ENCODE peak calls at places on chromosomes 3 and 15, in nine cellular contexts. One of them, this sample, is unnamed. For H3K9me3 and H3K4me1, the result is how much of the 10 kb centered on the place peaks cover.

GRCh38 chr15:58348095-58348812 is 83.5 kb upstream of the LIPC start:
- DNase-seq in Panc1: no peak
- DNase-seq in CD8-positive, alpha-beta memory T cell: no peak
- DNase-seq in aorta: no peak
- DNase-seq in cardiac muscle cell: no peak
- DNase-seq in ovary: no peak
- DNase-seq in breast epithelium: no peak
- DNase-seq in small intestine: no peak
- DNase-seq in lower lobe of right lung: no peak
- DNase-seq in this sample: no peak

GRCh38 chr3:40801276-40801675 is 276.5 kb downstream of the ZNF621 start:
- DNase-seq in Panc1: no peak
- DNase-seq in CD8-positive, alpha-beta memory T cell: no peak
- DNase-seq in aorta: no peak
- DNase-seq in cardiac muscle cell: no peak
- DNase-seq in ovary: no peak
- DNase-seq in breast epithelium: no peak
- DNase-seq in small intestine: no peak
- DNase-seq in lower lobe of right lung: no peak
- DNase-seq in this sample: no peak

GRCh38 chr15:57387644-57388076 is 11.4 kb downstream of the CGNL1 start:
- DNase-seq in Panc1: no peak
- DNase-seq in CD8-positive, alpha-beta memory T cell: no peak
- DNase-seq in aorta: no peak
- DNase-seq in cardiac muscle cell: peak
- DNase-seq in ovary: no peak
- DNase-seq in breast epithelium: no peak
- DNase-seq in small intestine: no peak
- DNase-seq in lower lobe of right lung: no peak
- DNase-seq in this sample: no peak

GRCh38 chr15:99564221-99565030 is 1.4 kb upstream of the MEF2A start:
- DNase-seq in Panc1: no peak
- DNase-seq in CD8-positive, alpha-beta memory T cell: peak
- DNase-seq in aorta: no peak
- DNase-seq in cardiac muscle cell: peak
- DNase-seq in ovary: peak
- DNase-seq in breast epithelium: no peak
- DNase-seq in small intestine: no peak
- DNase-seq in lower lobe of right lung: no peak
- DNase-seq in this sample: peak

GRCh38 chr3:16810593-16811367 is 74.0 kb upstream of the PLCL2 start:
- DNase-seq in Panc1: no peak
- DNase-seq in CD8-positive, alpha-beta memory T cell: no peak
- DNase-seq in aorta: no peak
- DNase-seq in cardiac muscle cell: no peak
- DNase-seq in ovary: no peak
- DNase-seq in breast epithelium: no peak
- DNase-seq in small intestine: no peak
- DNase-seq in lower lobe of right lung: no peak
- DNase-seq in this sample: no peak

GRCh38 chr3:191648787-191649186 is 187.8 kb downstream of the PYDC2 start:
- DNase-seq in Panc1: no peak
- DNase-seq in CD8-positive, alpha-beta memory T cell: no peak
- DNase-seq in aorta: no peak
- DNase-seq in cardiac muscle cell: no peak
- DNase-seq in ovary: no peak
- DNase-seq in breast epithelium: no peak
- DNase-seq in small intestine: no peak
- DNase-seq in lower lobe of right lung: no peak
- DNase-seq in this sample: no peak

GRCh38 chr3:183768114-183768513 is 57.3 kb downstream of the MAP6D1 start:
- DNase-seq in Panc1: no peak
- DNase-seq in CD8-positive, alpha-beta memory T cell: no peak
- DNase-seq in aorta: no peak
- DNase-seq in cardiac muscle cell: no peak
- DNase-seq in ovary: no peak
- DNase-seq in breast epithelium: no peak
- DNase-seq in small intestine: no peak
- DNase-seq in lower lobe of right lung: peak
- DNase-seq in this sample: no peak

GRCh38 chr3:171879472-171879871 is 36.3 kb downstream of the TMEM212 start:
- DNase-seq in Panc1: no peak
- DNase-seq in CD8-positive, alpha-beta memory T cell: no peak
- DNase-seq in aorta: no peak
- DNase-seq in cardiac muscle cell: no peak
- DNase-seq in ovary: no peak
- DNase-seq in breast epithelium: no peak
- DNase-seq in small intestine: no peak
- DNase-seq in lower lobe of right lung: no peak
- DNase-seq in this sample: no peak

GRCh38 chr15:51401872-51402517 is 60.5 kb downstream of the GLDN start:
- DNase-seq in Panc1: no peak
- DNase-seq in CD8-positive, alpha-beta memory T cell: no peak
- DNase-seq in aorta: peak
- DNase-seq in cardiac muscle cell: peak
- DNase-seq in ovary: no peak
- DNase-seq in breast epithelium: no peak
- DNase-seq in small intestine: peak
- DNase-seq in lower lobe of right lung: peak
- DNase-seq in this sample: peak

GRCh38 chr3:5017953-5018531 is 38.8 kb downstream of the BHLHE40 start:
- DNase-seq in Panc1: no peak
- DNase-seq in CD8-positive, alpha-beta memory T cell: no peak
- DNase-seq in aorta: peak
- DNase-seq in cardiac muscle cell: no peak
- DNase-seq in ovary: no peak
- DNase-seq in breast epithelium: no peak
- DNase-seq in small intestine: peak
- DNase-seq in lower lobe of right lung: peak
- DNase-seq in this sample: peak

GRCh38 chr3:186097663-186098451 is 11.0 kb downstream of the ETV5 start:
- DNase-seq in Panc1: no peak
- DNase-seq in CD8-positive, alpha-beta memory T cell: no peak
- DNase-seq in aorta: peak
- DNase-seq in cardiac muscle cell: peak
- DNase-seq in ovary: no peak
- DNase-seq in breast epithelium: no peak
- DNase-seq in small intestine: peak
- DNase-seq in lower lobe of right lung: peak
- DNase-seq in this sample: peak

GRCh38 chr3:174440741-174441587 is 418.2 kb upstream of the NAALADL2 start:
- DNase-seq in Panc1: peak
- DNase-seq in CD8-positive, alpha-beta memory T cell: peak
- DNase-seq in aorta: peak
- DNase-seq in cardiac muscle cell: peak
- DNase-seq in ovary: peak
- DNase-seq in breast epithelium: peak
- DNase-seq in small intestine: peak
- DNase-seq in lower lobe of right lung: peak
- DNase-seq in this sample: peak

GRCh38 chr15:49758856-49759255 is 138.0 kb downstream of the DTWD1 start:
- DNase-seq in Panc1: no peak
- DNase-seq in CD8-positive, alpha-beta memory T cell: no peak
- DNase-seq in aorta: no peak
- DNase-seq in cardiac muscle cell: no peak
- DNase-seq in ovary: no peak
- DNase-seq in breast epithelium: no peak
- DNase-seq in small intestine: no peak
- DNase-seq in lower lobe of right lung: no peak
- DNase-seq in this sample: no peak

GRCh38 chr15:49760749-49761148 is 139.9 kb downstream of the DTWD1 start:
- DNase-seq in Panc1: no peak
- DNase-seq in CD8-positive, alpha-beta memory T cell: no peak
- DNase-seq in aorta: no peak
- DNase-seq in cardiac muscle cell: no peak
- DNase-seq in ovary: no peak
- DNase-seq in breast epithelium: no peak
- DNase-seq in small intestine: no peak
- DNase-seq in lower lobe of right lung: no peak
- DNase-seq in this sample: no peak

GRCh38 chr15:49752517-49752916 is 131.7 kb downstream of the DTWD1 start:
- DNase-seq in Panc1: no peak
- DNase-seq in CD8-positive, alpha-beta memory T cell: no peak
- DNase-seq in aorta: no peak
- DNase-seq in cardiac muscle cell: no peak
- DNase-seq in ovary: no peak
- DNase-seq in breast epithelium: no peak
- DNase-seq in small intestine: no peak
- DNase-seq in lower lobe of right lung: no peak
- DNase-seq in this sample: no peak

GRCh38 chr15:49758456-49758855 is 137.6 kb downstream of the DTWD1 start:
- DNase-seq in Panc1: no peak
- DNase-seq in CD8-positive, alpha-beta memory T cell: no peak
- DNase-seq in aorta: no peak
- DNase-seq in cardiac muscle cell: no peak
- DNase-seq in ovary: no peak
- DNase-seq in breast epithelium: no peak
- DNase-seq in small intestine: no peak
- DNase-seq in lower lobe of right lung: no peak
- DNase-seq in this sample: no peak
- H3K9me3 ChIP-seq in Panc1: under half
- H3K9me3 ChIP-seq in CD8-positive, alpha-beta memory T cell: under half
- H3K9me3 ChIP-seq in aorta: under half
- H3K9me3 ChIP-seq in cardiac muscle cell: under half
- H3K9me3 ChIP-seq in ovary: under half
- H3K9me3 ChIP-seq in breast epithelium: under half
- H3K9me3 ChIP-seq in small intestine: under half
- H3K9me3 ChIP-seq in lower lobe of right lung: under half
- H3K9me3 ChIP-seq in this sample: under half

GRCh38 chr3:56835626-56836025 is 33.9 kb upstream of the ARHGEF3 start:
- DNase-seq in Panc1: no peak
- DNase-seq in CD8-positive, alpha-beta memory T cell: no peak
- DNase-seq in aorta: no peak
- DNase-seq in cardiac muscle cell: no peak
- DNase-seq in ovary: no peak
- DNase-seq in breast epithelium: no peak
- DNase-seq in small intestine: no peak
- DNase-seq in lower lobe of right lung: no peak
- DNase-seq in this sample: no peak

GRCh38 chr3:56837196-56837955 is 35.6 kb upstream of the ARHGEF3 start:
- DNase-seq in Panc1: no peak
- DNase-seq in CD8-positive, alpha-beta memory T cell: no peak
- DNase-seq in aorta: no peak
- DNase-seq in cardiac muscle cell: no peak
- DNase-seq in ovary: no peak
- DNase-seq in breast epithelium: no peak
- DNase-seq in small intestine: no peak
- DNase-seq in lower lobe of right lung: no peak
- DNase-seq in this sample: no peak

GRCh38 chr3:56838441-56838840 is 36.7 kb upstream of the ARHGEF3 start:
- DNase-seq in Panc1: no peak
- DNase-seq in CD8-positive, alpha-beta memory T cell: no peak
- DNase-seq in aorta: no peak
- DNase-seq in cardiac muscle cell: no peak
- DNase-seq in ovary: no peak
- DNase-seq in breast epithelium: no peak
- DNase-seq in small intestine: no peak
- DNase-seq in lower lobe of right lung: no peak
- DNase-seq in this sample: no peak

GRCh38 chr3:56833031-56833430 is 31.3 kb upstream of the ARHGEF3 start:
- DNase-seq in Panc1: no peak
- DNase-seq in CD8-positive, alpha-beta memory T cell: no peak
- DNase-seq in aorta: no peak
- DNase-seq in cardiac muscle cell: no peak
- DNase-seq in ovary: no peak
- DNase-seq in breast epithelium: no peak
- DNase-seq in small intestine: no peak
- DNase-seq in lower lobe of right lung: no peak
- DNase-seq in this sample: no peak

GRCh38 chr3:56836276-56837163 is 34.8 kb upstream of the ARHGEF3 start:
- DNase-seq in Panc1: no peak
- DNase-seq in CD8-positive, alpha-beta memory T cell: no peak
- DNase-seq in aorta: no peak
- DNase-seq in cardiac muscle cell: no peak
- DNase-seq in ovary: no peak
- DNase-seq in breast epithelium: no peak
- DNase-seq in small intestine: no peak
- DNase-seq in lower lobe of right lung: no peak
- DNase-seq in this sample: no peak
- H3K27ac ChIP-seq in Panc1: no peak
- H3K27ac ChIP-seq in CD8-positive, alpha-beta memory T cell: no peak
- H3K27ac ChIP-seq in aorta: no peak
- H3K27ac ChIP-seq in cardiac muscle cell: no peak
- H3K27ac ChIP-seq in ovary: no peak
- H3K27ac ChIP-seq in breast epithelium: no peak
- H3K27ac ChIP-seq in small intestine: no peak
- H3K27ac ChIP-seq in lower lobe of right lung: no peak
- H3K27ac ChIP-seq in this sample: no peak

GRCh38 chr15:85475711-85476110 is 95.3 kb downstream of the AKAP13 start:
- DNase-seq in Panc1: no peak
- DNase-seq in CD8-positive, alpha-beta memory T cell: no peak
- DNase-seq in aorta: no peak
- DNase-seq in cardiac muscle cell: no peak
- DNase-seq in ovary: no peak
- DNase-seq in breast epithelium: no peak
- DNase-seq in small intestine: no peak
- DNase-seq in lower lobe of right lung: no peak
- DNase-seq in this sample: no peak
- H3K4me1 ChIP-seq in Panc1: under half
- H3K4me1 ChIP-seq in CD8-positive, alpha-beta memory T cell: under half
- H3K4me1 ChIP-seq in aorta: under half
- H3K4me1 ChIP-seq in cardiac muscle cell: under half
- H3K4me1 ChIP-seq in ovary: under half
- H3K4me1 ChIP-seq in breast epithelium: under half
- H3K4me1 ChIP-seq in small intestine: under half
- H3K4me1 ChIP-seq in lower lobe of right lung: under half
- H3K4me1 ChIP-seq in this sample: under half

DNA sequence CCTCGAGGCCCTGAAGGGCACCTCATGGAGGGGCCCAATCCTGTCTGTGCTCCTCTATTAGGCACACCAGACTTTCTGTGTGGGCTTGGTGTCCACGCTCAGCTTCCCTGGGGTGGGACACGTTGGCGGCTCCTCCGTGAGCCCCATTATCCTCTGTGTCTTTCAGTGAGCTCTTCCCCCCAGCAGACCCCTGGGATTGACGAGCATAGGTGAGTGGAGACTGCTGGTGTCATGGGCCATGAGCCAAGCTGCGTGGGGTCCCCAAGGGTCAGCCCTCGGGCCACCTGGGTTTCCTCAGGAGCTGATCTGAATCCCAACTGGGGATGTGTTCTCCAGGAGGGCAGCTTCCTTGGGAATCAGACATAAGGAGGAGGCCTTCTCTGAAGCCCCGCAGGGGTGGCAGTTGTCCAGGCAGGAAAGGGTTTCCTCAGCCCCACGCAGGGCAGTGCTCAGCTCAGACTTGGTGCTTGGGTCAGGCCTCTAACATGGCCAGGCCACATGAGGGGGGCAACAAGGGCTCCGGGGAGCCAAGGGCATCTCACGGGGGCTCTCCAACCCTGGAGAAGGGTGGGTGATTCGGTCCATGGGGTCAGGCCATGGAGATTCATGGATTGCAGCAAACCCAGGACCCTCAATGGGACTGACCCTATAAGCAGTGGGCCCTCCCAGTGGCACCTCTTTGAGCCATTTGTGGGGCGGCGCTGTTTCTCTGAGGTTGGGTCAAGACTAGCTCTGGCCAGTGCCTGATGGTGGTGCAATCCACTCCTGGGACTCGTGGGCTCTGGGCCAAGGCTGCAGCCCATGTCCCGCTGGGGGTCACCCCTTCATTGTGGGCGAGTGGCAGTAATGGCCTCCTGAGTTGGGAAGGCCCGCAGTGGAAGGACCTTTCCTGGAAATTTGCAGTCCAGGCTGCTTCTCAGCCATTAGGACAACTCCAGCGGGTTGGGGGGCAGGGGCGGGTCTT is 222.5 kb downstream of the SNRPN start:
- DNase-seq in Panc1: no peak
- DNase-seq in CD8-positive, alpha-beta memory T cell: no peak
- DNase-seq in aorta: peak
- DNase-seq in cardiac muscle cell: no peak
- DNase-seq in ovary: peak
- DNase-seq in breast epithelium: peak
- DNase-seq in small intestine: no peak
- DNase-seq in lower lobe of right lung: peak
- DNase-seq in this sample: peak
- H3K9me3 ChIP-seq in Panc1: under half
- H3K9me3 ChIP-seq in CD8-positive, alpha-beta memory T cell: under half
- H3K9me3 ChIP-seq in aorta: under half
- H3K9me3 ChIP-seq in cardiac muscle cell: under half
- H3K9me3 ChIP-seq in ovary: under half
- H3K9me3 ChIP-seq in breast epithelium: half or more
- H3K9me3 ChIP-seq in small intestine: under half
- H3K9me3 ChIP-seq in lower lobe of right lung: under half
- H3K9me3 ChIP-seq in this sample: under half